ENCODE peak calls at places on chromosomes 1 and 21, in four cellular contexts. P, U, I and V are unnamed samples.

GRCh38 chr1:84959294-84959693 is 37.6 kb downstream of the MCOLN2 start:
- DNase-seq in P (peak; percentile 68), I (no peak), U (no peak), V (no peak)

GRCh38 chr1:58971629-58972140 is 187.8 kb upstream of the JUN start:
- DNase-seq in P (no peak), I (peak; percentile 66), U (no peak), V (no peak)

GRCh38 chr1:16418823-16419425 is 18.3 kb downstream of the SPATA21 start:
- DNase-seq in U (no peak), I (no peak), P (no peak), V (no peak)

GRCh38 chr1:52603680-52604501 is 1.7 kb downstream of the GPX7 start:
- DNase-seq in I (no peak), P (no peak), U (no peak), V (no peak)

GRCh38 chr1:167270230-167270817 is 49.6 kb downstream of the POU2F1 start:
- DNase-seq in P (no peak), I (no peak), U (no peak), V (no peak)

GRCh38 chr1:30786264-30786991 is 28.9 kb upstream of the LAPTM5 start:
- DNase-seq in U (no peak), P (no peak), I (peak; percentile 79), V (no peak)

GRCh38 chr1:202858789-202859414 is 30.0 kb downstream of the RABIF start:
- DNase-seq in U (no peak), I (no peak), P (no peak), V (no peak)

GRCh38 chr1:41440321-41441090 is 44.0 kb downstream of the EDN2 start:
- DNase-seq in U (no peak), I (no peak), P (no peak), V (no peak)

GRCh38 chr1:176949033-176949662 is 215.4 kb downstream of the ASTN1 start:
- DNase-seq in I (peak; percentile 71), P (no peak), U (peak; percentile 80), V (peak; percentile 89)

GRCh38 chr1:116298746-116299145 is 74.3 kb upstream of the ATP1A1 start:
- DNase-seq in P (no peak), I (no peak), U (no peak), V (no peak)

GRCh38 chr21:25708467-25709065 is 26.1 kb downstream of the ATP5PF start:
- DNase-seq in U (no peak), P (no peak), I (peak; percentile 18), V (no peak)

GRCh38 chr1:87851490-87851889 is 522.8 kb downstream of the LMO4 start:
- DNase-seq in I (no peak), P (no peak), U (no peak), V (no peak)

GRCh38 chr21:41880153-41880552 is 1.0 kb upstream of the PRDM15 start:
- DNase-seq in P (no peak), I (no peak), U (no peak), V (no peak)

GRCh38 chr1:64251971-64252370 is 48.5 kb downstream of the UBE2U start:
- DNase-seq in U (no peak), P (no peak), I (no peak), V (peak; percentile 47)

GRCh38 chr1:85351202-85351828 is 74.9 kb upstream of the BCL10 start:
- DNase-seq in P (no peak), I (no peak), U (no peak), V (no peak)

GRCh38 chr1:175033931-175034330 is 10.7 kb upstream of the MRPS14 start:
- DNase-seq in P (no peak), I (no peak), U (no peak), V (no peak)

GRCh38 chr1:242890211-242890741 is 364.8 kb downstream of the CEP170 start:
- DNase-seq in U (peak; percentile 51), P (no peak), I (no peak), V (peak; percentile 70)

GRCh38 chr1:65418522-65419185 is 1.8 kb upstream of the LEPR start:
- DNase-seq in U (no peak), P (no peak), I (no peak), V (no peak)

GRCh38 chr1:153735090-153735420 is 7.2 kb downstream of the INTS3 start:
- DNase-seq in P (no peak), I (no peak), U (no peak), V (no peak)

GRCh38 chr1:223234164-223234501 is 91.1 kb upstream of the TLR5 start:
- DNase-seq in P (no peak), U (no peak), I (no peak), V (no peak)

GRCh38 chr1:62516600-62516999 is 79.8 kb downstream of the USP1 start:
- DNase-seq in U (no peak), P (no peak), I (peak; percentile 95), V (no peak)

GRCh38 chr1:15501208-15502032 is 22.6 kb downstream of the CASP9 start:
- DNase-seq in P (no peak), I (peak; percentile 55), U (peak; percentile 27), V (peak; percentile 39)

GRCh38 chr1:38735651-38736161 is 123.9 kb downstream of the RRAGC start:
- DNase-seq in I (no peak), U (no peak), P (no peak), V (no peak)

GRCh38 chr21:44708866-44709425 is 2.4 kb downstream of the TSPEAR start:
- DNase-seq in I (no peak), P (no peak), U (no peak), V (no peak)

GRCh38 chr1:18922319-18922726 is 20.0 kb upstream of the ALDH4A1 start:
- DNase-seq in U (no peak), P (no peak), I (peak; percentile 45), V (no peak)

GRCh38 chr1:173050865-173051264 is at the start of gene TNFSF18:
- DNase-seq in I (no peak), P (no peak), U (no peak), V (no peak)

GRCh38 chr1:201192478-201192804 is 1.8 kb downstream of the IGFN1 start:
- DNase-seq in U (no peak), I (no peak), P (no peak), V (no peak)

GRCh38 chr1:21673277-21673780 is 4.2 kb upstream of the RAP1GAP start:
- DNase-seq in U (no peak), I (no peak), P (no peak), V (no peak)

GRCh38 chr1:21671915-21672314 is 2.8 kb upstream of the RAP1GAP start:
- DNase-seq in U (no peak), P (no peak), I (no peak), V (no peak)

GRCh38 chr1:21677168-21677567 is 8.0 kb upstream of the RAP1GAP start:
- DNase-seq in P (no peak), I (no peak), U (no peak), V (no peak)

GRCh38 chr1:21672478-21673276 is 3.5 kb upstream of the RAP1GAP start:
- DNase-seq in U (no peak), I (no peak), P (no peak), V (no peak)

DNA sequence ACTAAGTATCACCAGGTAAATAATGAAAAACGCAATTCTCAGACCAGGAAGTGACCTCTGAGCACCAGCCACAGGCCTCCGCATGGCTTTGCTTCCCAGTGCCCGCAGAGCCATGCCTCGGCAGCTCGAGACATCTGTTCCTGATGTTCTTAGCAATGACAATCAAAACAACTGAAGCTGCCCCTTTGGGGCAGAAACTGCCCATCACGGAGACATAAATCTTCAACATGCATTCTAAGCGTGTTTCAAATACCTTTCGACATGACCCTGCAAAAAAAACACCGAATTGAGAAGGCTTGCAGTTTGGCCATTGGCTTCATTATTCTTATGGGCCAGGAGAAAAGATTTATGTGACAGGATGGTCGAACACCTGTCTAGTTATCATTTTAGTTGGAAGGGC is 5.8 kb upstream of the RAP1GAP start:
- DNase-seq in U (no peak), P (no peak), I (no peak), V (no peak)
- TF ChIP-seq SUZ12 in U (no peak), P (no peak), I (no peak), V (no peak)

DNA sequence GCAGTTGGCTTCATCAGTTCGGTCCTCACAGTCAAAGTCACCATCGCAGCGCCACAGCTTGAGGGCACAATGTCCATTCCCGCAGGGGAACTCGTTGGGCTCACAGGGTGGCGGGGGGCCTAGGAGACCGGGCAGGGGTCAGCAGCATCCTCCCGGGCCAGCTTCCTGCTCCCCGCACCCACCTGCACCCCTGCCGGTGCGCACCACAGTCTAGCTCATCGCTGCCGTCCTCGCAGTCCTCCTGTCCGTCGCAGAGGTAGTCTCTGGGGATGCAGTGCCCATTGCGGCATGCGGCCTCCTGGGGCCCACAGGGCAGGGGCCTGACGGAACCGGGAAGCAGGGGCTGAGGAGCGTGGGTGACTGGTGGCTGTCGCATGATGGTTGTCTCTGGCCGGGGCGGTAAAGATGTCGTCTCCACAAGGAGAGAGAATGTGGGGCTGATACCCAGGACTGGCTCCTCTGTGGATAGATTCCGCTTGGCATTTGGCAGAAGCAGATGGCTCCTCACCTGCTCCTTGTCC is 49.8 kb downstream of the HSPG2 start:
- DNase-seq in I (no peak), P (no peak), U (no peak), V (no peak)
- H3K36me3 ChIP-seq in I (peaks cover 46% of the 10 kb centered on the region), P (no peaks in the 10 kb centered on the region), U (peaks cover 42% of the 10 kb centered on the region), V (peaks cover 83% of the 10 kb centered on the region)

GRCh38 chr21:33266784-33267135 is 593 bp downstream of the IL10RB start:
- DNase-seq in P (no peak), U (no peak), I (no peak), V (no peak)

GRCh38 chr21:33270986-33271385 is 4.8 kb downstream of the IL10RB start:
- DNase-seq in I (no peak), U (no peak), P (no peak), V (no peak)

GRCh38 chr21:33267250-33267649 is 1.1 kb downstream of the IL10RB start:
- DNase-seq in P (no peak), I (no peak), U (no peak), V (no peak)

GRCh38 chr21:33268392-33268735 is 2.2 kb downstream of the IL10RB start:
- DNase-seq in P (no peak), I (no peak), U (no peak), V (no peak)

DNA sequence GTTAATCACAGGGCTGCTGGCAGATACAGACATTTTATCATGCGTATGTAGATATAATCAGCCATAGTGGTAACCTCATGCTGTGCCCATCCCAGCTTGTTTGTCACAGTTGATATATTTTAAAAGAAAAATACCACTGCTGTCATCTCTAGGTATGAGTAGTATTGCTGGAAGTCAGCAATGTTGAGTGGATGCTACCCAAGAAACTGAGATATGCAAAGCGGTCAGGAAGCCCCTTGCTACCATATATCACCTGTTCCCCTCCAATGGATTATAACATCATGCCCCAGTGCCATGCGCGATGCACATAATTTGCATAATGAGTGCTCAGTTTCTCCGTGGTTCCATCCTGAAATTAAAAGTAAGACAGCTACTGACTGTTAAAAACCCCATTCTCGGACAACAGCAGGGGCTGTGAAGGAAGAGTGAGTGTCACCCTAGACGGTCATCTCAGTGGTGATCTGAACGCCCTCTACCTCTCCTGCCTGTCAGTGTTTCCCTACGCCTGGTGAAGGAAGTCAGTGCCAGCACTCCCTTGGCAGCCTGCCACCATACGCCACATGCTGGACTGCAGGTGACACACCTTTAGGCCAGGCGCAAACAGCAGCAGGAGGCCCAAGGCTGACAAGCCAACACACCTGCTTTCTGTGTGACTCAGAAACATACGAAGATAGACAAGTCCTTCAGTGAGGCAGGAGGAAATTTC is 2.7 kb downstream of the IL10RB start:
- DNase-seq in I (peak; percentile 29), P (peak; percentile 96), U (no peak), V (no peak)
- H3K9ac ChIP-seq in I (no peak overlapping the region), P (peak overlapping the region; percentile 56), U (no peak overlapping the region), V (no peak overlapping the region)

GRCh38 chr1:192826791-192827477 is 18.1 kb downstream of the RGS2 start:
- DNase-seq in U (no peak), P (no peak), I (no peak), V (no peak)

GRCh38 chr1:192832492-192832891 is 23.7 kb downstream of the RGS2 start:
- DNase-seq in U (no peak), I (no peak), P (no peak), V (no peak)

GRCh38 chr1:192830596-192831241 is 21.9 kb downstream of the RGS2 start:
- DNase-seq in P (no peak), I (no peak), U (no peak), V (no peak)

GRCh38 chr1:192835116-192835515 is 26.3 kb downstream of the RGS2 start:
- DNase-seq in P (no peak), I (no peak), U (no peak), V (no peak)

GRCh38 chr1:192831706-192832355 is 23.0 kb downstream of the RGS2 start:
- DNase-seq in I (no peak), U (no peak), P (no peak), V (no peak)
- TF ChIP-seq SUZ12 in I (no peak), U (no peak), P (no peak), V (no peak)